ENCODE peak calls at places on chromosomes 1 and 21, in six cellular contexts. W is HCT116, P is sigmoid colon, G is heart left ventricle, D is transverse colon, U is body of pancreas. F is an unnamed sample. For H3K27me3 and H3K36me3, the result is how much of the 10 kb centered on the place peaks cover.

GRCh38 chr1:207519505-207520399 is 23.8 kb downstream of the CR1 start:
- DNase-seq in U (no peak), P (no peak), W (no peak), D (no peak), G (no peak), F (no peak)

GRCh38 chr21:23162213-23162946 is 2164.2 kb downstream of the NCAM2 start:
- DNase-seq in G (no peak), D (no peak), U (no peak), P (no peak), W (no peak), F (no peak)

GRCh38 chr1:57086141-57086540 is 120.3 kb upstream of the C8B start:
- DNase-seq in W (no peak), D (no peak), G (no peak), P (no peak), U (no peak), F (no peak)

GRCh38 chr1:165494949-165495810 is 48.6 kb upstream of the LRRC52 start:
- DNase-seq in D (no peak), P (no peak), U (no peak), W (no peak), G (no peak), F (no peak)

GRCh38 chr1:90721210-90722194 is 4.4 kb upstream of the BARHL2 start:
- DNase-seq in W (peak), G (no peak), D (peak), P (no peak), U (peak), F (no peak)

GRCh38 chr1:159918041-159918917 is 7.0 kb downstream of the TAGLN2 start:
- DNase-seq in U (no peak), P (no peak), W (no peak), G (no peak), D (no peak), F (peak)

GRCh38 chr1:44621841-44622286 is 52.4 kb downstream of the TMEM53 start:
- DNase-seq in D (no peak), U (no peak), P (no peak), W (no peak), G (no peak), F (no peak)

GRCh38 chr1:53120659-53121058 is 21.8 kb downstream of the SLC1A7 start:
- DNase-seq in G (no peak), P (no peak), W (no peak), D (no peak), U (no peak), F (no peak)

GRCh38 chr1:234433563-234434285 is 45.3 kb downstream of the TARBP1 start:
- DNase-seq in U (no peak), W (no peak), D (no peak), P (no peak), G (no peak), F (no peak)

GRCh38 chr1:154141240-154141639 is 13.6 kb downstream of the NUP210L start:
- DNase-seq in W (no peak), G (no peak), D (no peak), U (no peak), P (no peak), F (no peak)

GRCh38 chr21:39863111-39863510 is 4.1 kb upstream of the PCP4 start:
- DNase-seq in W (no peak), G (no peak), D (peak), P (no peak), U (peak), F (no peak)

GRCh38 chr21:43362306-43362927 is 64.5 kb downstream of the SIK1 start:
- DNase-seq in W (no peak), U (peak), P (peak), D (peak), G (peak), F (peak)

GRCh38 chr1:180956028-180956640 is 43.4 kb downstream of the KIAA1614 start:
- DNase-seq in G (no peak), D (no peak), P (peak), W (no peak), U (no peak), F (no peak)

GRCh38 chr1:188343914-188344313 is 1515.2 kb downstream of the PLA2G4A start:
- DNase-seq in W (no peak), U (no peak), D (no peak), P (no peak), G (no peak), F (no peak)

GRCh38 chr1:223628233-223628632 is 37.3 kb downstream of the CAPN8 start:
- DNase-seq in G (peak), W (peak), U (peak), P (no peak), D (peak), F (peak)

GRCh38 chr1:209755926-209756607 is at the start of gene TRAF3IP3:
- DNase-seq in W (no peak), G (peak), P (no peak), D (peak), U (no peak), F (no peak)

GRCh38 chr21:38401527-38401926 is 96.8 kb downstream of the ERG start:
- DNase-seq in D (no peak), P (no peak), G (no peak), U (no peak), W (no peak), F (no peak)

GRCh38 chr1:54979327-54979891 is 1.0 kb upstream of the TMEM61 start:
- DNase-seq in P (no peak), D (no peak), W (no peak), G (no peak), U (no peak), F (peak)

GRCh38 chr1:15141933-15142647 is 11.5 kb upstream of the TMEM51 start:
- DNase-seq in G (peak), W (no peak), P (no peak), U (peak), D (no peak), F (no peak)

GRCh38 chr21:29295066-29295650 is 3.6 kb upstream of the BACH1 start:
- DNase-seq in G (no peak), W (no peak), U (no peak), P (no peak), D (peak), F (no peak)

GRCh38 chr1:96424882-96425281 is 296.7 kb upstream of the PTBP2 start:
- DNase-seq in W (no peak), U (no peak), D (no peak), P (no peak), G (no peak), F (no peak)

GRCh38 chr1:184903111-184903692 is 71.1 kb downstream of the NIBAN1 start:
- DNase-seq in G (no peak), P (no peak), U (peak), D (no peak), W (no peak), F (no peak)

GRCh38 chr1:219585837-219586465 is 27.0 kb downstream of the ZC3H11B start:
- DNase-seq in U (no peak), W (no peak), G (no peak), D (no peak), P (no peak), F (no peak)

GRCh38 chr1:8533907-8534306 is 216.0 kb downstream of the SLC45A1 start:
- DNase-seq in P (no peak), G (no peak), U (no peak), D (no peak), W (no peak), F (no peak)

GRCh38 chr1:207823880-207824566 is 72.2 kb downstream of the CD46 start:
- DNase-seq in P (peak), W (peak), D (peak), G (peak), U (peak), F (peak)

GRCh38 chr1:220451541-220451940 is 76.4 kb upstream of the MARK1 start:
- DNase-seq in D (no peak), G (no peak), U (no peak), W (no peak), P (no peak), F (no peak)

GRCh38 chr1:213176341-213176740 is 125.3 kb downstream of the RPS6KC1 start:
- DNase-seq in W (peak), U (no peak), D (no peak), P (no peak), G (no peak), F (no peak)

GRCh38 chr1:54054438-54054749 is 986 bp downstream of the TCEANC2 start:
- DNase-seq in G (no peak), W (no peak), P (no peak), D (no peak), U (no peak), F (no peak)

GRCh38 chr1:101239095-101240040 is 2.5 kb downstream of the S1PR1 start:
- DNase-seq in P (peak), W (no peak), G (peak), D (no peak), U (no peak), F (no peak)

GRCh38 chr1:174301295-174302077 is 142.2 kb downstream of the RABGAP1L start:
- DNase-seq in P (no peak), D (no peak), U (no peak), W (no peak), G (no peak), F (no peak)

GRCh38 chr1:156019946-156020292 is 832 bp downstream of the SSR2 start:
- DNase-seq in W (no peak), D (no peak), G (no peak), P (no peak), U (no peak), F (no peak)

DNA sequence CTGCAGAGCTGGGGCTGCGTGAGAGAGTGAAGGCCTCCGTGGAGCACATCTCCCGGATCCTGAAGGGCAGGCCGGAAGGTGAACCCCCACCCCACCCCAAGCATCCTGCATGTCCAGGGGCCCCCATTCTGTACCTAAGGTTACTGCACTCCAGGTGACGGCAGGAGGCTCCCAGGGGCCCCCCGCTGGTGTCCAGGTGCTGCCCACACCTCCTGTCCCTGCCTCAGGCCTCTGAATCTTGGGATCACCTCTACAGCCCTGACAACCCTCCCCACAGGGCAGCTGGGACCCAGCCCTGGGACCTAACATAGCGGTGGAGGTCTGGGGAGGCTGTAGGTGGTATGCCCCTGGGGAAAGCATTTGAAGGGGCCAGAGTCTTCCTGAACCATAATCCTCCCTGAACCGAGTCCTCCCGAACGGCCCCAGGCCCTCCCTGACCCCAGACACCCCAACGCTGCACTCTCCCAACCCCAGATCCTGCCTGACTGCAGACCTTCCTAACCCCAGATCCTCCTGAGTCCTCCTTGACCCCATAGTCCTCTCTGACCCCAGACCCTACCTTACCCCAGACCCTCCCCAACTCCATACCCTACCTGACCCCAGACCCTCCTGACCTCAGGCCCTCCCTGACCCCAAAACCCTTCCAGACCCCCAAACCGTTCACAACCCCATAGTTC is 33.5 kb downstream of the TRIM11 start:
- DNase-seq in U (no peak), D (no peak), G (no peak), W (no peak), P (peak), F (peak)
- H3K27me3 ChIP-seq in U (under half), D (under half), G (under half), W (under half), P (under half), F (under half)

GRCh38 chr1:183633676-183634343 is 1.8 kb downstream of the ARPC5 start:
- DNase-seq in U (no peak), W (peak), P (no peak), G (no peak), D (no peak), F (no peak)

GRCh38 chr1:183632964-183633363 is 2.6 kb downstream of the ARPC5 start:
- DNase-seq in U (no peak), D (no peak), P (no peak), G (no peak), W (no peak), F (no peak)

GRCh38 chr1:183632087-183632486 is 3.5 kb downstream of the ARPC5 start:
- DNase-seq in W (no peak), P (no peak), D (no peak), U (no peak), G (no peak), F (no peak)

GRCh38 chr1:183628537-183628936 is 7.0 kb downstream of the ARPC5 start:
- DNase-seq in W (no peak), U (no peak), G (no peak), P (no peak), D (no peak), F (no peak)

DNA sequence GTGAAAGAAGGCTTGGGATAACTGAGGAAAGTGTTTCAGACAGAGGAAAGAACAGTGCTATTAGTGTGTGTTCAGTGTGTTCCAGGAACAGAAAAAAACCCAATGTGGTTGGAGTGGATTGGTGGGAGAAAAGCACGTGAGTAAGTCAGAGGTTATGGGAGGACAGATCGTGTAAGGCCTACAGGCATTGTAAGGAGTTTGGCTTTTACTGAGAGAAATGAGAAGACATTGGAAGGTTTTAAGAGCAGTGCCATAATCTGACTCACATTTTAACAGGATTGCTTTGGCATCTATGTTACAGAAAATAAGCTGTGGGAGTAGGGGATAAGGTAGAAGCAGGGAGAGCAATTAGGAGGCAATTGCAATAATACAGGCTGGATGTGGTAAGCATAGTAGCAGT is 4.8 kb downstream of the ARPC5 start:
- DNase-seq in G (no peak), U (no peak), W (no peak), D (no peak), P (no peak), F (no peak)
- H3K36me3 ChIP-seq in G (under half), U (under half), W (under half), D (under half), P (under half), F (under half)

DNA sequence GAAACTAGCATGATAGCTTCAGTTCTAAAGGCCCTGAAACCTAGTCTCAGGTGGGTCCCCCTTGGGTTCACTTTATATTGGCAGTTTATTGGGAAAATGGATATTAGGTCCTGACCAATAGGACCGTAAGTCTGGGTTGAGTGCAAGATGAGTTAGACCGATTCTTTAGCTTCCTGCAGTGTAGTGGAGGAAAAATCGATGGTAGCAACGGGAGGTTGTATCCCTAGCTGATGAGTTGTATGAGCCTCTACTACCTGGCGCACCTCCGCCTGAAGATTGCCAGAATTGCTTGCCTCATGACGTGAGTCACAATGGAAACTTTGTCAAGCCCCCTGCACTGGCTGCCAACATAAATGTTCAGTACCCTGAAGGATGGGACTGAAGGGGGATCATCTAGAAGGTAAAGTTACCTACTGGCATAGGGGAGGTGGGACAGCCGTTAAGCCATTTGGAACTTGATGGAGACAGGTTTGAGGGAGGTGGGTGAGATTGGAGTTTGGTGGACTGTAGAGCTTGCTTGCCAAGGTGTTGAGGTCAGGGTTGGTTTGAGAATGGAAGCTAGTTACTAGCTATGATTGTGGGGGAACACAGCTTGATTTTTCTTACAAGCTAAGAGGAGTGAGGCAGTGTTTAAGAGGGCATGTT is 4.0 kb downstream of the RCC1 start:
- DNase-seq in U (no peak), G (no peak), D (no peak), W (no peak), P (no peak), F (no peak)
- TF ChIP-seq POLR2A in U (no peak), G (no peak), D (no peak), W (peak), P (no peak), F (peak)

GRCh38 chr1:152111515-152111968 is 3.7 kb downstream of the TCHH start:
- DNase-seq in W (no peak), P (no peak), U (no peak), G (no peak), D (no peak), F (peak)

GRCh38 chr1:152115344-152115743 is at the start of gene TCHH:
- DNase-seq in D (no peak), U (no peak), P (no peak), W (no peak), G (no peak), F (no peak)

GRCh38 chr1:152110860-152111514 is 4.3 kb downstream of the TCHH start:
- DNase-seq in U (peak), W (no peak), D (no peak), P (no peak), G (no peak), F (peak)

GRCh38 chr1:152112101-152112884 is 3.0 kb downstream of the TCHH start:
- DNase-seq in G (peak), D (no peak), W (no peak), U (peak), P (no peak), F (no peak)

GRCh38 chr1:152112885-152113432 is 2.3 kb downstream of the TCHH start:
- DNase-seq in P (no peak), W (no peak), U (no peak), G (no peak), D (no peak), F (no peak)
- H3K27me3 ChIP-seq in P (half or more), W (half or more), U (under half), G (under half), D (half or more), F (under half)

GRCh38 chr1:106619827-106620134 is 436.7 kb upstream of the PRMT6 start:
- DNase-seq in P (no peak), D (no peak), G (no peak), U (no peak), W (no peak), F (no peak)
- H3K36me3 ChIP-seq in P (under half), D (under half), G (under half), U (under half), W (under half), F (under half)

GRCh38 chr1:199931666-199932377 is 95.7 kb upstream of the NR5A2 start:
- DNase-seq in W (no peak), U (peak), P (no peak), D (peak), G (no peak), F (peak)
- TF ChIP-seq POLR2A in W (no peak), U (no peak), P (no peak), D (no peak), G (no peak), F (no peak)

DNA sequence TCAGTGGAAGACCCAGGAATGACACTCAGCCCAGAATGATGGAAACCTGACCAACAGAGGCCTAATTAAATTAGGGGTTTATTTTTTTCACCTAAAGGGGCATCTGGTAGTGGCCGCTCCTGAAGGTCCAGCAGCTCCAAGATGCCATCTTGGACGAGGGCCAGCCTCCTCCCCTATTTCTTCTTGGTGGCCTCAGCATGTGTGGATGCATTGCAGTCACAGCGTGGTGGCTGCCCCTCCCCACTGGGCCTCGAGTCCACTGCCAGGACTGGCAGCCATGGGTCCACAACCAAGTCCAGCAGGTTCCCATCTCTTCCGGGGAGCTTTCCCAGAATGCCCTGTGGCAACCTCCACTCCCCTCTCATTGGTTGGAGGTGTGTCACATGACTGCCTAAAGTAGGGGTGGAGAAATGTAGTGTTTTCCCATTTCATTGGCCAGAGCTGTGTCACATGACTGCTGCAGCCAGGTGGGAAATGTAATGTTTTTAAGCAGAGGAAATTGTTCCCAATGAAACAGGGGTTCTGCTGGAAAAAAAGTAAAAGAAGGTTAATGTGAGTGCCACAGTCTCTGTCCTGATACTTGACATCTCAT is 628.2 kb downstream of the PTPRU start:
- DNase-seq in G (no peak), U (no peak), P (no peak), W (no peak), D (no peak), F (no peak)
- H3K27me3 ChIP-seq in G (under half), U (under half), P (under half), W (under half), D (under half), F (under half)

GRCh38 chr1:247316590-247317197 is 15.0 kb downstream of the ZNF496 start:
- DNase-seq in U (no peak), W (no peak), P (no peak), D (no peak), G (no peak), F (no peak)
- H3K36me3 ChIP-seq in U (under half), W (under half), P (under half), D (under half), G (under half), F (under half)